ENCODE peak calls at places on chromosome 16, in six cellular contexts. U, P, X, L, S and B are unnamed samples.

GRCh38 chr16:24819462-24820040 is 26.2 kb upstream of the SLC5A11 start:
- DNase-seq in P (no peak), U (no peak), L (peak), S (no peak), X (no peak), B (no peak)

GRCh38 chr16:30366511-30366910 is 3.8 kb downstream of the TBC1D10B start:
- DNase-seq in S (no peak), P (no peak), X (no peak), L (no peak), U (no peak), B (peak)

GRCh38 chr16:3065742-3066439 is 451 bp downstream of the IL32 start:
- DNase-seq in P (no peak), X (no peak), U (peak), L (no peak), S (no peak), B (no peak)

GRCh38 chr16:67860589-67861398 is 12.1 kb upstream of the EDC4 start:
- DNase-seq in S (no peak), U (no peak), X (no peak), P (no peak), L (peak), B (peak)

GRCh38 chr16:86030116-86030515 is 131.2 kb downstream of the IRF8 start:
- DNase-seq in L (no peak), X (no peak), U (no peak), P (no peak), S (peak), B (no peak)

GRCh38 chr16:78277374-78277773 is 177.9 kb downstream of the WWOX start:
- DNase-seq in S (no peak), U (no peak), P (no peak), X (no peak), L (no peak), B (no peak)

GRCh38 chr16:66414891-66415290 is 12.2 kb upstream of the BEAN1 start:
- DNase-seq in P (no peak), L (peak), U (no peak), S (no peak), X (no peak), B (peak)

GRCh38 chr16:48824271-48824670 is 214.3 kb upstream of the N4BP1 start:
- DNase-seq in U (no peak), P (peak), S (no peak), L (no peak), X (no peak), B (no peak)

GRCh38 chr16:55469821-55470532 is 9.0 kb upstream of the MMP2 start:
- DNase-seq in L (no peak), S (no peak), P (no peak), U (no peak), X (no peak), B (no peak)

GRCh38 chr16:29307598-29308507 is 98.7 kb downstream of the NPIPB11 start:
- DNase-seq in P (no peak), S (no peak), L (peak), X (no peak), U (no peak), B (no peak)

GRCh38 chr16:13231365-13231764 is 330.0 kb downstream of the SHISA9 start:
- DNase-seq in L (no peak), X (no peak), S (no peak), P (no peak), U (no peak), B (no peak)

GRCh38 chr16:525520-526180 is 1.9 kb upstream of the CAPN15 start:
- DNase-seq in X (peak), P (no peak), U (peak), S (no peak), L (peak), B (peak)

GRCh38 chr16:86734559-86735480 is 156.5 kb downstream of the FOXL1 start:
- DNase-seq in X (no peak), P (no peak), S (no peak), U (no peak), L (no peak), B (no peak)

GRCh38 chr16:48978501-48978900 is 303.1 kb downstream of the CBLN1 start:
- DNase-seq in S (no peak), P (no peak), L (no peak), X (no peak), U (no peak), B (no peak)

GRCh38 chr16:637081-638018 is 1.2 kb upstream of the METTL26 start:
- DNase-seq in P (peak), U (no peak), L (peak), X (no peak), S (peak), B (peak)

GRCh38 chr16:55569025-55569424 is 2.5 kb downstream of the CAPNS2 start:
- DNase-seq in S (no peak), X (no peak), L (peak), P (no peak), U (no peak), B (peak)

GRCh38 chr16:48612621-48613020 is 2.6 kb upstream of the N4BP1 start:
- DNase-seq in X (no peak), L (no peak), U (no peak), P (no peak), S (no peak), B (no peak)

GRCh38 chr16:4087099-4087885 is 28.9 kb downstream of the ADCY9 start:
- DNase-seq in L (no peak), X (no peak), U (no peak), S (no peak), P (no peak), B (no peak)

DNA sequence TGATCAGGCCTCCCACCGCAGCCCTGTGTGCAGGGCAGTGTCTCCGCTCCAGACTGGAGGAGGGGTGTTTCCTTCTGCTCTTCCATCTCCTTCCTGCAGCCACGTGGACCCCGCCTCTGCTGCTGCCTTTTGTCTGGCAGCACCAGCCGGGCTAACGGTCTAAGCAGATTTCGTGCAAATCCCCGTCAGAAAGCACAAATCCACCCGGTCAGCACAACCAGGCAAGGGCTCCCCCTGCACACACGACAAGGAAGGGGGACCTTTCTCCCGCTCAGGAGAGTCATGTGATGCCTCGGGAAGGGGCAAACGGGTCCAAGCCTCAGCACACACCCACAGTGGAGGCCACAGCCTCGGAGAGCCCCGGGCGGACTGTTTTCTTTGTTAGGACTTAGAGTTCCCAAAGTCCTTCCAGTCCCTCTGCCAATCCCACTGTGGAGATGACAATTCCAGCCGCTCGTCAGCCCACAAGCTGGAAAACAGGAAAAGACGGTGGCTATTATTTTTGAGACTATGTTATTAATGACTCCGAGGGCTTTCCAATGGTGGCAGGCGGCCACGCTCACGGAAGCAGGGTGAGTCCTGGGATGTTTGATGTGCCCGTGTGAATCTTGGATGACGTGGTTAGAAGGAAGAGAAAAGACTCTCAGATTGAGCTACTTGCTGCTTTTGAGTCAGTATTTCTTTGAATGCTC is 22.5 kb upstream of the MEAK7 start:
- DNase-seq in X (no peak), S (no peak), P (peak), L (peak), U (no peak), B (peak)
- H3K4me3 ChIP-seq in X (no peak), S (no peak), P (peak), L (no peak), U (no peak), B (no peak)

GRCh38 chr16:69823831-69824563 is 61.9 kb downstream of the WWP2 start:
- DNase-seq in S (no peak), U (no peak), L (no peak), X (no peak), P (peak), B (no peak)
- TF ChIP-seq CTCF in S (no peak), U (no peak), L (no peak), X (no peak), P (no peak), B (no peak)

GRCh38 chr16:89786474-89787364 is 29.7 kb downstream of the FANCA start:
- DNase-seq in S (no peak), X (no peak), L (no peak), U (no peak), P (peak), B (no peak)
- H3K4me3 ChIP-seq in S (no peak), X (no peak), L (no peak), U (no peak), P (no peak), B (no peak)

GRCh38 chr16:16110111-16110490 is 113.2 kb downstream of the ABCC6 start:
- DNase-seq in U (no peak), X (no peak), P (no peak), L (no peak), S (no peak), B (no peak)

GRCh38 chr16:16107839-16108238 is 115.5 kb downstream of the ABCC6 start:
- DNase-seq in P (no peak), S (no peak), L (no peak), U (no peak), X (no peak), B (no peak)

GRCh38 chr16:16111639-16112038 is 111.7 kb downstream of the ABCC6 start:
- DNase-seq in S (no peak), P (no peak), L (no peak), X (no peak), U (no peak), B (no peak)

GRCh38 chr16:16109453-16110110 is 113.7 kb downstream of the ABCC6 start:
- DNase-seq in L (no peak), P (no peak), S (no peak), X (no peak), U (no peak), B (no peak)

GRCh38 chr16:16108759-16109158 is 114.5 kb downstream of the ABCC6 start:
- DNase-seq in X (no peak), U (no peak), S (no peak), P (no peak), L (no peak), B (no peak)
- TF ChIP-seq CTCF in X (no peak), U (no peak), S (no peak), P (no peak), L (no peak), B (no peak)